ENCODE peak calls at places on chromosomes 7 and 10, in ten cellular contexts. M is uterus, P is HCT116, R is ovary, V is right lobe of liver, Y is stomach, C is heart left ventricle, O is upper lobe of left lung, S is esophagus muscularis mucosa, A is IMR-90. U is an unnamed sample. For H3K9me3, the result is how much of the 10 kb centered on the place peaks cover.

GRCh38 chr10:34305189-34305588 is 509.9 kb downstream of the PARD3 start:
- DNase-seq in M (no peak), P (no peak), R (no peak), V (no peak), Y (no peak), C (no peak), O (peak), S (no peak), A (no peak), U (no peak)

GRCh38 chr10:72802291-72803118 is 91.0 kb upstream of the OIT3 start:
- DNase-seq in M (no peak), P (no peak), R (no peak), V (no peak), Y (no peak), C (no peak), O (no peak), S (no peak), A (peak), U (no peak)

GRCh38 chr10:72273410-72274212 is at the start of gene DDIT4:
- DNase-seq in M (peak), P (peak), R (peak), V (peak), Y (peak), C (peak), O (peak), S (peak), A (peak), U (peak)

GRCh38 chr7:114973147-114973546 is 51.3 kb downstream of the MDFIC start:
- DNase-seq in M (no peak), P (no peak), R (no peak), V (no peak), Y (no peak), C (no peak), O (no peak), S (no peak), A (peak), U (no peak)

GRCh38 chr10:29895436-29895835 is 163.9 kb downstream of the JCAD start:
- DNase-seq in M (peak), P (no peak), R (peak), V (no peak), Y (no peak), C (peak), O (no peak), S (no peak), A (peak), U (peak)

GRCh38 chr7:131302876-131303707 is 24.6 kb upstream of the MKLN1 start:
- DNase-seq in M (no peak), P (peak), R (no peak), V (peak), Y (peak), C (no peak), O (no peak), S (peak), A (peak), U (no peak)

GRCh38 chr7:102146122-102146521 is 140.5 kb upstream of the SH2B2 start:
- DNase-seq in M (no peak), P (no peak), R (no peak), V (no peak), Y (no peak), C (peak), O (no peak), S (no peak), A (no peak), U (no peak)

GRCh38 chr7:108147031-108147563 is 16.9 kb upstream of the LAMB4 start:
- DNase-seq in M (peak), P (no peak), R (peak), V (peak), Y (no peak), C (no peak), O (peak), S (no peak), A (no peak), U (no peak)

GRCh38 chr7:159139202-159139601 is 5.5 kb downstream of the VIPR2 start:
- DNase-seq in M (peak), P (no peak), R (no peak), V (no peak), Y (peak), C (peak), O (no peak), S (no peak), A (no peak), U (no peak)

GRCh38 chr10:43863859-43864591 is 215.3 kb upstream of the ZNF32 start:
- DNase-seq in M (no peak), P (no peak), R (no peak), V (no peak), Y (peak), C (peak), O (no peak), S (no peak), A (peak), U (no peak)

GRCh38 chr10:126734957-126735356 is 64.5 kb upstream of the C10orf90 start:
- DNase-seq in M (no peak), P (no peak), R (no peak), V (peak), Y (no peak), C (no peak), O (peak), S (peak), A (no peak), U (no peak)

GRCh38 chr7:4136036-4136435 is 546.1 kb upstream of the FOXK1 start:
- DNase-seq in M (no peak), P (no peak), R (no peak), V (no peak), Y (no peak), C (no peak), O (no peak), S (no peak), A (no peak), U (no peak)

GRCh38 chr7:100515072-100515532 is 23.9 kb upstream of the AGFG2 start:
- DNase-seq in M (no peak), P (no peak), R (no peak), V (no peak), Y (no peak), C (no peak), O (no peak), S (no peak), A (peak), U (no peak)

GRCh38 chr7:144728556-144728955 is 107.3 kb downstream of the TPK1 start:
- DNase-seq in M (no peak), P (no peak), R (no peak), V (no peak), Y (no peak), C (no peak), O (no peak), S (no peak), A (no peak), U (no peak)

GRCh38 chr7:34762769-34763168 is 104.8 kb downstream of the NPSR1 start:
- DNase-seq in M (no peak), P (no peak), R (no peak), V (no peak), Y (no peak), C (no peak), O (no peak), S (no peak), A (peak), U (no peak)

GRCh38 chr10:70925377-70926214 is 37.2 kb upstream of the PCBD1 start:
- DNase-seq in M (peak), P (no peak), R (peak), V (no peak), Y (peak), C (peak), O (peak), S (no peak), A (no peak), U (no peak)

GRCh38 chr10:36171546-36171945 is 529.5 kb upstream of the FZD8 start:
- DNase-seq in M (no peak), P (no peak), R (no peak), V (no peak), Y (no peak), C (no peak), O (no peak), S (no peak), A (no peak), U (no peak)

GRCh38 chr7:21099955-21100354 is 313.3 kb upstream of the SP8 start:
- DNase-seq in M (no peak), P (no peak), R (no peak), V (no peak), Y (no peak), C (no peak), O (no peak), S (no peak), A (no peak), U (no peak)

GRCh38 chr7:106534271-106534846 is 126.6 kb downstream of the CCDC71L start:
- DNase-seq in M (no peak), P (no peak), R (no peak), V (no peak), Y (no peak), C (no peak), O (no peak), S (peak), A (no peak), U (no peak)

GRCh38 chr7:98974906-98975816 is 96.8 kb downstream of the TRRAP start:
- DNase-seq in M (no peak), P (no peak), R (no peak), V (peak), Y (no peak), C (peak), O (no peak), S (no peak), A (no peak), U (no peak)

GRCh38 chr10:101851411-101852116 is 8.0 kb upstream of the KCNIP2 start:
- DNase-seq in M (no peak), P (no peak), R (no peak), V (no peak), Y (no peak), C (no peak), O (no peak), S (no peak), A (peak), U (no peak)

GRCh38 chr10:95262763-95263518 is 27.9 kb downstream of the PDLIM1 start:
- DNase-seq in M (no peak), P (no peak), R (no peak), V (no peak), Y (no peak), C (no peak), O (no peak), S (no peak), A (no peak), U (no peak)

GRCh38 chr7:107355616-107356015 is 114.2 kb upstream of the GPR22 start:
- DNase-seq in M (no peak), P (no peak), R (no peak), V (no peak), Y (no peak), C (no peak), O (no peak), S (no peak), A (peak), U (no peak)

GRCh38 chr7:130639391-130639790 is 29.2 kb downstream of the COPG2 start:
- DNase-seq in M (no peak), P (no peak), R (no peak), V (no peak), Y (no peak), C (no peak), O (no peak), S (no peak), A (no peak), U (no peak)

GRCh38 chr7:7014827-7015610 is 167.3 kb upstream of the C1GALT1 start:
- DNase-seq in M (no peak), P (no peak), R (no peak), V (no peak), Y (no peak), C (no peak), O (no peak), S (no peak), A (no peak), U (no peak)

GRCh38 chr10:32411797-32412498 is 34.0 kb upstream of the CCDC7 start:
- DNase-seq in M (no peak), P (no peak), R (no peak), V (no peak), Y (no peak), C (no peak), O (no peak), S (no peak), A (no peak), U (no peak)

GRCh38 chr7:102138676-102139075 is 148.0 kb upstream of the SH2B2 start:
- DNase-seq in M (no peak), P (no peak), R (no peak), V (no peak), Y (no peak), C (no peak), O (no peak), S (no peak), A (no peak), U (no peak)

GRCh38 chr10:77179015-77179695 is 458.5 kb downstream of the KCNMA1 start:
- DNase-seq in M (peak), P (no peak), R (peak), V (no peak), Y (no peak), C (no peak), O (no peak), S (no peak), A (peak), U (peak)

GRCh38 chr10:10043083-10043482 is 974.6 kb upstream of the CELF2 start:
- DNase-seq in M (no peak), P (no peak), R (no peak), V (no peak), Y (no peak), C (no peak), O (no peak), S (no peak), A (no peak), U (no peak)

GRCh38 chr7:10022480-10022879 is 951.2 kb upstream of the PHF14 start:
- DNase-seq in M (no peak), P (no peak), R (no peak), V (no peak), Y (no peak), C (no peak), O (no peak), S (no peak), A (no peak), U (no peak)

GRCh38 chr10:63521389-63522128 is at the start of gene REEP3:
- DNase-seq in M (peak), P (no peak), R (peak), V (peak), Y (peak), C (peak), O (peak), S (no peak), A (peak), U (peak)
- TF ChIP-seq POLR2A in M (peak), P (peak), R (peak), V (peak), Y (no peak), C (no peak), O (peak), S (no peak), A (peak), U (no peak)

DNA sequence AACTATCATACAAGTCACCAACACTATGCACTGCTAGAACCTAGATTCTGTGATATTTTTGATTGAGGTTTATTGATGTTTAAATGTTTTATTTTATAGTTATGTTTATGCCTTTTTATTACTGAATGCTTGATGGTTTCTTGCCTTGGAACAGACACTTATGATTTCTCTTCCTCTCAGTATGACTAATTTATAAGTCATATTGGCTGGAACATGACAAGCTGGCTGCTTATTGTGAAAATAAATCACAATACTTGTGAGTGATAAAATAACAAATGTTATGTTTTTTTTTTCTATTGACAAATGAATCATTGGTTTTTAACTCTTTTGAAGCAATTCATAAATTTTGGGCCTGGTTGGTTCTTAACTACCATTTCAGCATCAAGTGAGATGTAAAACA is 142.0 kb upstream of the MALRD1 start:
- DNase-seq in M (no peak), P (no peak), R (no peak), V (no peak), Y (no peak), C (no peak), O (no peak), S (no peak), A (peak), U (no peak)
- H3K4me3 ChIP-seq in M (no peak), P (no peak), R (no peak), V (no peak), Y (no peak), C (no peak), O (no peak), S (no peak), A (no peak), U (no peak)

DNA sequence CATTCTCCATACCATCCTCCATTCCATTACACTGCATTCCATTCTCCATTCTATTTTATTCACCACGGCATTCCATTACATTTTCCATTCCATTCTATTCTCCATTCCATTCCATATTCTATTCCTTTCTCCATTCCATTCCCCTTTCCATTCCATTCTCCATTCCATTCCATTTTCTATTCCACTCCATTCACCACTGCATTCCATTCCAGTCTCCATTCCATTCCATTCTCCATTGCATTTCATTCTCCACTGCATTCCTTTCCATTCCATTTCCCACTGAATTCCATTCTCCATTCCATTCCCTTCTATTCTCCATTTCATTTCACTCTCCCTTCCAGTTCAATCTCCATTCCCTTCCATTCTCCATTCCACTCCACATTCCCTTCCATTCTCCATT is 79.6 kb downstream of the NSUN6 start:
- DNase-seq in M (no peak), P (no peak), R (no peak), V (no peak), Y (no peak), C (no peak), O (no peak), S (no peak), A (no peak), U (no peak)
- H3K9me3 ChIP-seq in M (under half), P (under half), R (under half), V (under half), Y (under half), C (under half), O (under half), S (under half), A (under half), U (under half)

DNA sequence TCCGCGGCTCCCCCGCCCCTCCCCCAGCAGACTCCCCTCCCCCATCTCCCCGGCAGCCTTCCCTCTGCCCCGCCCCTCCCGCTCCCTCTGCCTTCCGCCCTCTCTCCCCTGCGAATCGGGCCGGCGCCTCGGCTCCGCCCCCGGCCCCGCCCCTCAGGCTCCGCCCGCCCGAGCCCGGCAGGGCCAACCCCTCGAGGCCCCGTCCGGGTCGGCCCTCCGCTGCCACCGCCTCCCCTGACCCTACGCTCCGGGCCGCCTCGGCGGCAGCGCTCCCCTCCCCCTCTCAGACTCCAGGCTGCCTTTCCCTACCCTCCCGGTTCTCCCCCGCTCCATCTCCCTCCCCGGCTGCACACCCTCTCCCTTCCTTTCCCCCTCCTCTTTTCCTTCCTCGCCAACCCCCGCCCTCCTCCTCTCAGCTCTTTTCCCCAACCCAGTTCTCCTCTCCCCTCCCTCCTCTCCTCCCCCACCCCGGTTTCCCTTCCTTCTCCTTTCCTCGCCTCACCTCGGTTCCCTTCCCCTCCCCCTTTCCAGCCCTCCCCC is 1.6 kb downstream of the ZNF467 start:
- DNase-seq in M (peak), P (peak), R (peak), V (peak), Y (peak), C (peak), O (peak), S (peak), A (peak), U (peak)
- TF ChIP-seq POLR2A in M (peak), P (no peak), R (no peak), V (no peak), Y (no peak), C (no peak), O (peak), S (no peak), A (no peak), U (no peak)

GRCh38 chr7:80135306-80136104 is 874 bp downstream of the GNAI1 start:
- DNase-seq in M (peak), P (no peak), R (peak), V (no peak), Y (no peak), C (no peak), O (peak), S (no peak), A (peak), U (no peak)

GRCh38 chr7:80134536-80135305 is at the start of gene GNAI1:
- DNase-seq in M (peak), P (peak), R (peak), V (peak), Y (peak), C (peak), O (peak), S (no peak), A (peak), U (no peak)

GRCh38 chr7:80133361-80134104 is 1.1 kb upstream of the GNAI1 start:
- DNase-seq in M (no peak), P (no peak), R (no peak), V (no peak), Y (no peak), C (no peak), O (no peak), S (no peak), A (peak), U (no peak)

GRCh38 chr7:80131675-80132435 is 2.8 kb upstream of the GNAI1 start:
- DNase-seq in M (no peak), P (no peak), R (no peak), V (no peak), Y (no peak), C (no peak), O (no peak), S (no peak), A (no peak), U (no peak)

GRCh38 chr7:80134105-80134535 is 511 bp upstream of the GNAI1 start:
- DNase-seq in M (no peak), P (no peak), R (no peak), V (no peak), Y (no peak), C (no peak), O (no peak), S (no peak), A (no peak), U (peak)
- H3K4me3 ChIP-seq in M (peak), P (peak), R (peak), V (peak), Y (peak), C (peak), O (peak), S (peak), A (peak), U (peak)

GRCh38 chr7:17020250-17020649 is 138.5 kb upstream of the AGR3 start:
- DNase-seq in M (no peak), P (no peak), R (no peak), V (no peak), Y (no peak), C (no peak), O (no peak), S (no peak), A (no peak), U (no peak)
- H3K9me3 ChIP-seq in M (under half), P (under half), R (under half), V (under half), Y (under half), C (under half), O (under half), S (under half), A (under half), U (under half)

GRCh38 chr7:142833174-142834027 is 21.5 kb upstream of the EPHB6 start:
- DNase-seq in M (no peak), P (no peak), R (no peak), V (no peak), Y (no peak), C (no peak), O (no peak), S (no peak), A (no peak), U (no peak)
- TF ChIP-seq POLR2A in M (no peak), P (no peak), R (no peak), V (no peak), Y (no peak), C (no peak), O (no peak), S (no peak), A (no peak), U (no peak)

GRCh38 chr10:85430991-85431390 is 935.6 kb downstream of the GRID1 start:
- DNase-seq in M (no peak), P (no peak), R (no peak), V (no peak), Y (no peak), C (no peak), O (no peak), S (no peak), A (no peak), U (no peak)

GRCh38 chr10:85429126-85429525 is 937.5 kb downstream of the GRID1 start:
- DNase-seq in M (no peak), P (no peak), R (no peak), V (no peak), Y (no peak), C (no peak), O (no peak), S (no peak), A (no peak), U (no peak)

GRCh38 chr10:85433248-85433647 is 933.3 kb downstream of the GRID1 start:
- DNase-seq in M (no peak), P (no peak), R (no peak), V (no peak), Y (no peak), C (no peak), O (no peak), S (no peak), A (no peak), U (no peak)
- H3K4me3 ChIP-seq in M (no peak), P (no peak), R (no peak), V (no peak), Y (no peak), C (no peak), O (no peak), S (no peak), A (no peak), U (no peak)

U was measured in tibial nerve.